ENCODE peak calls at places on chromosomes 11 and 22, in six cellular contexts. U is GM23338, S is mammary epithelial cell, F is MM.1S, E is hepatocyte, K is GM12878. A is an unnamed sample. For H4K20me1, the result is how much of the 10 kb centered on the place peaks cover.

GRCh38 chr11:71212871-71213559 is 39.4 kb downstream of the SHANK2 start:
- DNase-seq in E (peak), F (no peak), S (no peak), U (no peak), K (no peak), A (peak)

GRCh38 chr22:33035276-33035863 is 22.8 kb downstream of the SYN3 start:
- DNase-seq in U (no peak), F (no peak), S (no peak), E (no peak), K (no peak), A (no peak)

GRCh38 chr11:60334005-60334620 is 7.1 kb downstream of the MS4A6E start:
- DNase-seq in S (peak), F (peak), K (no peak), E (peak), U (peak), A (peak)

GRCh38 chr11:117535201-117535869 is 207.7 kb downstream of the CEP164 start:
- DNase-seq in U (no peak), E (no peak), F (no peak), K (no peak), S (no peak), A (no peak)

GRCh38 chr11:108929241-108929640 is 264.4 kb downstream of the DDX10 start:
- DNase-seq in E (no peak), S (peak), U (no peak), K (no peak), F (no peak), A (peak)

GRCh38 chr11:94815705-94816344 is 47.7 kb downstream of the AMOTL1 start:
- DNase-seq in K (no peak), S (peak), E (no peak), F (no peak), U (peak), A (no peak)

GRCh38 chr11:86196924-86197323 is 47.6 kb upstream of the EED start:
- DNase-seq in K (no peak), U (no peak), F (no peak), E (no peak), S (no peak), A (no peak)

GRCh38 chr22:26552466-26552865 is 37.5 kb downstream of the TPST2 start:
- DNase-seq in S (no peak), K (no peak), U (no peak), F (no peak), E (no peak), A (peak)

GRCh38 chr11:58902881-58903280 is 36.4 kb upstream of the GLYATL1 start:
- DNase-seq in S (no peak), E (no peak), K (no peak), U (no peak), F (no peak), A (no peak)

GRCh38 chr22:30667092-30667485 is 586 bp downstream of the DUSP18 start:
- DNase-seq in F (no peak), S (no peak), K (no peak), E (peak), U (no peak), A (peak)

GRCh38 chr11:117426297-117426685 is 98.6 kb downstream of the CEP164 start:
- DNase-seq in U (peak), F (peak), K (no peak), S (peak), E (peak), A (peak)

GRCh38 chr11:114197799-114198500 is 98.2 kb upstream of the NNMT start:
- DNase-seq in F (no peak), S (peak), U (no peak), E (peak), K (no peak), A (peak)

GRCh38 chr22:27809700-27810365 is 8.3 kb upstream of the MN1 start:
- DNase-seq in S (no peak), K (no peak), U (no peak), E (no peak), F (no peak), A (no peak)

GRCh38 chr11:64572143-64572542 is 18.9 kb upstream of the SLC22A12 start:
- DNase-seq in F (no peak), E (no peak), U (no peak), S (no peak), K (no peak), A (no peak)

GRCh38 chr11:46012185-46012584 is 89.7 kb downstream of the LARGE2 start:
- DNase-seq in K (no peak), U (peak), E (no peak), F (no peak), S (no peak), A (no peak)

GRCh38 chr11:116312560-116313340 is 460.0 kb downstream of the BUD13 start:
- DNase-seq in F (no peak), E (peak), S (peak), U (peak), K (no peak), A (peak)

GRCh38 chr11:75576445-75577049 is 14.5 kb downstream of the SERPINH1 start:
- DNase-seq in F (no peak), K (peak), U (peak), E (peak), S (no peak), A (peak)

GRCh38 chr11:47689480-47689879 is 25.7 kb downstream of the AGBL2 start:
- DNase-seq in K (no peak), E (no peak), F (no peak), S (no peak), U (no peak), A (no peak)

GRCh38 chr22:39405346-39406085 is 5.9 kb downstream of the TAB1 start:
- DNase-seq in U (no peak), E (no peak), F (no peak), S (no peak), K (no peak), A (peak)

GRCh38 chr11:115304774-115305472 is 199.3 kb downstream of the CADM1 start:
- DNase-seq in U (no peak), E (no peak), F (no peak), S (peak), K (no peak), A (no peak)

GRCh38 chr11:105667441-105667840 is 57.6 kb downstream of the GRIA4 start:
- DNase-seq in S (no peak), K (no peak), E (no peak), U (no peak), F (no peak), A (no peak)

GRCh38 chr11:28303477-28304191 is 195.4 kb downstream of the METTL15 start:
- DNase-seq in K (no peak), U (no peak), E (no peak), F (no peak), S (no peak), A (peak)

GRCh38 chr11:102940714-102941588 is 14.6 kb downstream of the MMP13 start:
- DNase-seq in E (peak), F (peak), U (peak), K (peak), S (peak), A (peak)

GRCh38 chr11:27392715-27393114 is 29.7 kb upstream of the CCDC34 start:
- DNase-seq in K (no peak), E (peak), F (no peak), S (peak), U (peak), A (peak)

GRCh38 chr11:62875698-62876483 is 4.8 kb upstream of the SLC3A2 start:
- DNase-seq in E (no peak), U (no peak), K (no peak), F (no peak), S (no peak), A (no peak)

GRCh38 chr22:41939981-41940852 is 6.7 kb downstream of the CENPM start:
- DNase-seq in E (no peak), U (peak), K (peak), S (no peak), F (peak), A (no peak)

GRCh38 chr22:40030757-40031092 is 36.0 kb downstream of the FAM83F start:
- DNase-seq in K (no peak), S (no peak), F (no peak), E (no peak), U (peak), A (no peak)

GRCh38 chr22:44260216-44261035 is 52.3 kb downstream of the SHISAL1 start:
- DNase-seq in E (no peak), K (no peak), U (no peak), F (no peak), S (no peak), A (no peak)

GRCh38 chr11:12123177-12123576 is 12.8 kb downstream of the MICAL2 start:
- DNase-seq in F (no peak), K (no peak), S (peak), E (no peak), U (no peak), A (peak)
- H4K20me1 ChIP-seq in F (under half), K (under half), S (under half), E (under half), U (under half), A (under half)

DNA sequence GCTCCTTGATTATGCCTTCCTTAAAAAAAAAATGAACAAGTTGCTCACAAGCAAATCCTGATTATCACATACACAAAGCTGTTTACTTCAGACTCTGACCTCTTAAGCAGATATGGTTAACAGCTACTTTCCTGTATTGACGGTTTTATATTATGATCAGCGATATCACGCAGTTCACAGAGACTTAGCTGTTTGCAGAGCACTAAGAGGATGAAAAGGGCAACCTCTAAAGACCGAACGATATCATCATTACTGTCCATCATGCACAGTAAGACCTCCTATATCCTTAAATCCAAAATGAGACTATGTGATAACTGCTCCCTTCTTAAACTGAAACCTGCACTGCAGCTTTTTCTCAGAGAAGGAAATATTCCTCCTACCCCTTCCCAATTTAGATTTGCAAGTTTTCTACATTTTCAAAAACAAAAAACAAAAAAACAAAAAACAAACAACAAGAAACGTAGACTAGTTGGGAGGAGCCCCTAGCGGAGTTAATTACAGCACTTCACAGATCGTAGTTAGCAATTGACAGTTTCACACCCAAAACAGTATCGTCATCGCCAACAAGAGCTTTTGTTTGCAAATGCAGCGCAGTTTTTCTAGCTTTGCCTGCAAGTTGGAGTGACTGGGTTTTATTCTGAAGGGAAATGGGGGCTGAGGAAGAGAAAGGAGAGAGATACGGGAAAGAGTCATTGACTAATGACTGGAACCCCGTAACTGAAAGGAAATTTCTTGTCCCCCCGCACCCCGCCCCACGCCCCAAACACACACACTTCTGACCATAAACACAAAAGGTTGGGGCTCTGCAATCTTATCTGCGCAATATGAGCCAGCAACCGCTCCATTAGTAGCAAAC is 1.2 kb downstream of the DDX6 start:
- DNase-seq in U (peak), F (peak), K (peak), E (peak), S (peak), A (peak)
- H4K20me1 ChIP-seq in U (under half), F (under half), K (under half), E (under half), S (under half), A (under half)

DNA sequence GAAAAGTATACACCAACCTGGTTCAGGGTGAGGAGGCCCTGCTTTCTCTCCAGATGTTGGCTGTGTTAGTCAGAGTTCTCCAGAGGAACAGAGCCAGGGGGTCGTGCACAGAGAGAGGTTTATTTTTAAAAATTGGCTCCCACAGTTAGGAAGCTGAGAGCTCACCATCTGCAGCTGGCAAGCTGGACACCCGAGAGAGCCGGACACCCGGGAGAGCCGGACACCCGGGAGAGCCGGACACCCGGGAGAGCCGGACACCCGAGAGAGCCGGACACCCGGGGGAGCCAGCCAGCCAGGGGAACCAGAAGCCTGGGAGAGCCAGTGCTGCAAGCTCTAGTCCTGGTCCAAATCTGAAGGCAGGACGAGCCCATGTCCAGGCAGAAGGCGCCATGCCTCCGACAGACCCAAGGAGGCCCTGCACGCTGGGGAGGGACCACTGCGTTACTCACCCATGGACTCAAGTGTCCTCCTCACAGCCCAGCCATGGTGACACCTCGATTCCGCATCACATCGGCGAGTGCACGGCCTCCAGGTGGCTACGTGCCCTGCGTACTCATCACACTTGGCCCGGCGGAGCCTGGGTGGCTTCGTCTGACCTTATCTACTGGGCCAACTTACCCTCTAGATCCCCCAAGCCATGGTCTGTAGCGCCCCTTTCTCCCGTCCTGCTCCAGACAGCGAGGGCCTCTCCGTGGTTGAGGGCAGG is 99.0 kb downstream of the BRD1 start:
- DNase-seq in S (no peak), E (no peak), F (no peak), K (no peak), U (no peak), A (no peak)
- H4K20me1 ChIP-seq in S (under half), E (under half), F (under half), K (under half), U (under half), A (under half)

GRCh38 chr11:66158156-66158555 is 88.1 kb downstream of the PACS1 start:
- DNase-seq in E (no peak), K (no peak), F (no peak), S (no peak), U (no peak), A (no peak)
- H4K20me1 ChIP-seq in E (under half), K (under half), F (under half), S (under half), U (under half), A (under half)

GRCh38 chr11:122626266-122626665 is 29.3 kb upstream of the UBASH3B start:
- DNase-seq in U (no peak), E (no peak), S (no peak), F (no peak), K (no peak), A (no peak)
- H4K20me1 ChIP-seq in U (under half), E (under half), S (under half), F (under half), K (under half), A (under half)

DNA sequence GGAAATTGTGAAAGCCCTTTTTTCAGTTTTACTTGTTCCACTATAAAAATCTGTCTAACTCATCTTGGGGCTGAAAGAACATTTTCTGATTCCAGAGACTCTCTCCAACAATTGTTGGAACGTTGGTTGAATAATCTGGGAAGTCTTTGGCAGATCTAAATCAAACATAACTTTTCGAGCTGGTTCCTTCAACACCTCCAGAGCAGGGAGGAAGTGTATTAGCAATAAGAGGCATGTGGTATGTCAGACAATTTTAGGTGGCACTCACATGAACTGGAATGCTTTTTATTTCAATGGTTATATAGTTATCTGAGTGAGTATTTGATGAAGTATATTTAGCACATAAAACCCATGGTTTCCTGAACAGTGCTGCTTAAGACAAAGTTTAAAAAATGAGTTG is 79.9 kb downstream of the TSPAN18 start:
- DNase-seq in S (no peak), U (no peak), F (no peak), E (no peak), K (no peak), A (no peak)
- H4K20me1 ChIP-seq in S (under half), U (under half), F (under half), E (under half), K (under half), A (under half)

GRCh38 chr22:17675584-17675983 is 37.0 kb downstream of the BCL2L13 start:
- DNase-seq in E (no peak), U (no peak), F (no peak), S (no peak), K (no peak), A (no peak)

GRCh38 chr22:17674152-17674551 is 35.6 kb downstream of the BCL2L13 start:
- DNase-seq in E (no peak), K (no peak), S (no peak), U (no peak), F (no peak), A (no peak)

DNA sequence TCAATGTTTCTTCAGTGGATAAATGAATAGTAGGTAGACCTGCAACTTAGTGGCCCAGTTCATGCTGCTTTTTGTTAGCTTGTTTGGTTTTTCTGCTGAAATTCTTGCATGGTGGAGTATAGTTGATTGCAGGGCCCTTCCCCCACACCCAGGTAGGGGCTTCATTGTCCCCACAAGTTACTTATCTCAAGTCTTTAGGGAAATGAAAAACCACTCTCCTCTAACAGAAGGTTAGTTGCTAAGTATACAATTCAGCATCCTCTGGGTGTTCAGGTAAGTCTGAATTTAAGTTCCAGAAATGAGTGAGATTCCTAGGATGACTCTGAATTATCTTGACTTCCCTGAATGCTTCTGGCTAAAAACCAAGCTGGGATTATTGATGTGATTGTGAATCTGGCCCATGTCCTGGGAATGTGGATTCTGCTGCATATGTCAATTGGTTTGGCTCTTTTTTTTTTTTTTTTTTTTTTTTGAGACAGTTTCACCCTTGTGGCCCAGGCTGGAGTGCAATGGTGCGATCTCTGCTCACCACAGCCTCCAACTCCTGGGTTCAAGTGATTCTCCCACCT is 40.3 kb downstream of the BCL2L13 start:
- DNase-seq in E (no peak), K (no peak), F (no peak), U (peak), S (no peak), A (no peak)
- H4K20me1 ChIP-seq in E (under half), K (under half), F (under half), U (under half), S (under half), A (under half)

GRCh38 chr22:36565152-36565507 is 36.2 kb upstream of the EIF3D start:
- DNase-seq in F (no peak), U (no peak), K (no peak), E (no peak), S (no peak), A (no peak)
- H4K20me1 ChIP-seq in F (under half), U (under half), K (under half), E (under half), S (under half), A (under half)

GRCh38 chr11:2389344-2390026 is 11.1 kb upstream of the TSSC4 start:
- DNase-seq in U (no peak), E (no peak), F (no peak), S (no peak), K (no peak), A (no peak)

GRCh38 chr11:2388431-2389024 is 11.4 kb downstream of the CD81 start:
- DNase-seq in K (no peak), E (no peak), S (no peak), F (no peak), U (no peak), A (no peak)

GRCh38 chr11:2386591-2386990 is 9.5 kb downstream of the CD81 start:
- DNase-seq in F (no peak), S (no peak), K (no peak), E (no peak), U (no peak), A (no peak)

GRCh38 chr11:2385156-2386151 is 8.3 kb downstream of the CD81 start:
- DNase-seq in F (peak), U (no peak), S (no peak), K (peak), E (no peak), A (no peak)

DNA sequence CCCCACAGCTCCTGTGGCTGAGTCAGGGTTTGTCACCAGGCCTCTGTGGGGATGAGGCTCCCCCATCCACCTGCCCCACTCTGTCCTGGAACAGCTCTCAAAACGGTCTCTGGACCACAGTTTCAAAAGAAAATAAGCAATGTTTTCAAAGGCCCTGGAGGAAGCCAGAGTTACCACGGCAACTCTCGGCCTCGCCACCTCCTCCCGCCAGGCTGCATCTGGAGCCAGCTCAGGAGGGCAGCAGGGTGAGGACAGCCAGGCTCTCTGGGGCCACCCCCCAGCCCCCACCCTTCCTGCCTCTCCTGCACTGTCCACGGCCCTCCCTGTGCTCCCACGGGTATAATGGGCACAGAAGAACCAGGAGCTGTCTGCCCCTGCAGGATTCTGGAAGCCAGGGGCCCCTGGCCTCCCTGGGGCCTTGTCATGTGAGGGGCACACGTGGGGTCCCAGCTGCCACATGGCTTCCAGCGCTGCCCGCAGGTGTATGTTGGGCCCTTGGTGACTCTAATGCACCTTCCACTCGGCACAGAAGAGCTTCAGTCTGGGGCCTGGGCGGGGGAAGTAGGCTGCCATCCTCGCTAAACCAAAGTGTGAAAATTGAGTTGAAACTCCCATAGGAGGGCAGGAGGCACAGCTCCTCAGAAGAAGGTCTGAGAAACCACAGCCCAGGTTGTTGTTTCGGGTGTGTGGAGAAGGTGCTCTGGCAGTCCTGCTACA is 10.3 kb downstream of the CD81 start:
- DNase-seq in U (no peak), E (no peak), S (no peak), K (no peak), F (peak), A (peak)
- H4K20me1 ChIP-seq in U (under half), E (half or more), S (under half), K (under half), F (under half), A (under half)

A was measured in GM23248.